ENCODE peak calls at places on chromosomes 4 and X, in four cellular contexts. H, F, J and Y are unnamed samples.

GRCh38 chr4:150002561-150002960 is 75.7 kb upstream of the DCLK2 start:
- DNase-seq in H (no peak), F (no peak), J (no peak), Y (no peak)

GRCh38 chrX:71615954-71616353 is 2.4 kb downstream of the CXCR3 start:
- DNase-seq in H (no peak), F (no peak), J (no peak), Y (no peak)

GRCh38 chr4:125132281-125132680 is 182.5 kb upstream of the FAT4 start:
- DNase-seq in H (no peak), F (no peak), J (no peak), Y (no peak)

GRCh38 chr4:165872443-165873297 is at the start of gene TLL1:
- DNase-seq in H (peak; percentile 23), F (peak; percentile 29), J (peak; percentile 22), Y (peak; percentile 49)

GRCh38 chr4:6619466-6620255 is 20.8 kb upstream of the MRFAP1 start:
- DNase-seq in H (peak; percentile 11), F (no peak), J (no peak), Y (no peak)

GRCh38 chr4:73067971-73068394 is 1.5 kb downstream of the COX18 start:
- DNase-seq in H (no peak), F (no peak), J (no peak), Y (no peak)

GRCh38 chrX:133273180-133273579 is 55.0 kb upstream of the TFDP3 start:
- DNase-seq in H (no peak), F (no peak), J (no peak), Y (no peak)

GRCh38 chr4:123616970-123617392 is 220.4 kb downstream of the SPRY1 start:
- DNase-seq in H (peak; percentile 34), F (peak; percentile 86), J (peak; percentile 94), Y (peak; percentile 92)

GRCh38 chr4:8304827-8305695 is 35.5 kb downstream of the HTRA3 start:
- DNase-seq in H (no peak), F (no peak), J (no peak), Y (no peak)

GRCh38 chrX:72381439-72382198 is 75.9 kb upstream of the CITED1 start:
- DNase-seq in H (no peak), F (no peak), J (peak; percentile 10), Y (no peak)

GRCh38 chr4:8760561-8760960 is 111.1 kb downstream of the HMX1 start:
- DNase-seq in H (no peak), F (no peak), J (no peak), Y (no peak)

GRCh38 chr4:92254767-92255442 is 48.9 kb upstream of the GRID2 start:
- DNase-seq in H (no peak), F (no peak), J (no peak), Y (no peak)

GRCh38 chr4:14961292-14961691 is 41.0 kb upstream of the CPEB2 start:
- DNase-seq in H (no peak), F (no peak), J (no peak), Y (no peak)

GRCh38 chrX:9071031-9071650 is 37.2 kb upstream of the FAM9B start:
- DNase-seq in H (no peak), F (no peak), J (peak; percentile 1), Y (no peak)

GRCh38 chr4:172726001-172726423 is 442.6 kb upstream of the GALNT7 start:
- DNase-seq in H (no peak), F (no peak), J (no peak), Y (no peak)

GRCh38 chr4:7829687-7830580 is 109.7 kb downstream of the AFAP1 start:
- DNase-seq in H (no peak), F (no peak), J (no peak), Y (no peak)

GRCh38 chr4:138199568-138200235 is 42.4 kb downstream of the SLC7A11 start:
- DNase-seq in H (no peak), F (no peak), J (no peak), Y (no peak)

GRCh38 chrX:130772313-130773140 is 130.5 kb downstream of the ENOX2 start:
- DNase-seq in H (peak; percentile 19), F (no peak), J (peak; percentile 70), Y (peak; percentile 11)

GRCh38 chr4:109930469-109930868 is 17.8 kb downstream of the EGF start:
- DNase-seq in H (no peak), F (no peak), J (no peak), Y (no peak)

GRCh38 chrX:2490634-2491033 is 10.1 kb downstream of the DHRSX start:
- DNase-seq in H (no peak), F (no peak), J (no peak), Y (no peak)

GRCh38 chr4:74032064-74032463 is 6.4 kb downstream of the CXCL3 start:
- DNase-seq in H (no peak), F (peak; percentile 25), J (peak; percentile 18), Y (peak; percentile 4)

GRCh38 chrX:56499372-56499771 is 64.1 kb upstream of the UBQLN2 start:
- DNase-seq in H (no peak), F (no peak), J (no peak), Y (no peak)

GRCh38 chr4:110683600-110683999 is 60.7 kb upstream of the PITX2 start:
- DNase-seq in H (no peak), F (no peak), J (no peak), Y (no peak)

GRCh38 chrX:46953137-46953527 is 40.9 kb downstream of the JADE3 start:
- DNase-seq in H (no peak), F (no peak), J (no peak), Y (no peak)

GRCh38 chr4:69894221-69894620 is 34.3 kb upstream of the SULT1E1 start:
- DNase-seq in H (no peak), F (no peak), J (no peak), Y (no peak)

GRCh38 chrX:18983711-18984380 is at the start of gene PHKA2:
- DNase-seq in H (peak; percentile 83), F (peak; percentile 51), J (peak; percentile 61), Y (no peak)

GRCh38 chr4:151771664-151772063 is 10.9 kb upstream of the GATB start:
- DNase-seq in H (no peak), F (no peak), J (no peak), Y (no peak)

GRCh38 chr4:123299212-123299651 is 97.4 kb upstream of the SPRY1 start:
- DNase-seq in H (no peak), F (no peak), J (peak; percentile 66), Y (peak; percentile 65)

GRCh38 chrX:87728024-87728423 is 210.4 kb downstream of the KLHL4 start:
- DNase-seq in H (no peak), F (no peak), J (no peak), Y (no peak)

GRCh38 chr4:139907001-139907809 is 241.6 kb downstream of the MGST2 start:
- DNase-seq in H (no peak), F (no peak), J (no peak), Y (no peak)

GRCh38 chr4:108649863-108650211 is 562 bp upstream of the OSTC start:
- DNase-seq in H (no peak), F (no peak), J (no peak), Y (no peak)

GRCh38 chr4:53015681-53016080 is 153.6 kb downstream of the RASL11B start:
- DNase-seq in H (peak; percentile 36), F (peak; percentile 38), J (peak; percentile 73), Y (peak; percentile 32)
- H3K4me1 ChIP-seq in H (peaks cover 51% of the 10 kb centered on the region), F (peaks cover 16% of the 10 kb centered on the region), J (peaks cover 4% of the 10 kb centered on the region), Y (peaks cover 27% of the 10 kb centered on the region)

DNA sequence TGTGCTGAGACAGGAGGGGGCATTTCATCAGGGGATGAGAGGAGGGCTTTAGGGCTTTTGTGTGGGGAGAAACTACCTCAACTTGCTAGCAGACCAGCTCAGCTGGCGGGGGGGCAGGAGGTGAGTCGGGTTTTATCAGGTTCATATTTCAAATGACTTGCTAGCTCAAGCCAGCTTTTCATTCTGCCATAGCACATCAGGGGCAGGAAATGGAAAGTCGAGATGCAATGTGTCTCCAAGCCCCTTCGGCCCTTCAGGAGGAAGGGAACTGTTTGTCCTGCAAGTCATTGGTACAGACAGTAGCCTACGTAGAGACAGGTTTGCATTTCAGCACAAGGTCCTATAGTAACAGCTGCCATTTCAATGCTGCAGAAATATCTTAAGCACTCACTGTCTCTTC is 194.1 kb downstream of the PTTG2 start:
- DNase-seq in H (no peak), F (no peak), J (no peak), Y (no peak)
- H3K4me1 ChIP-seq in H (peaks cover 15% of the 10 kb centered on the region), F (peaks cover 27% of the 10 kb centered on the region), J (peaks cover 1% of the 10 kb centered on the region), Y (no peaks in the 10 kb centered on the region)

GRCh38 chrX:40521868-40522450 is 58.8 kb upstream of the ATP6AP2 start:
- DNase-seq in H (no peak), F (peak; percentile 39), J (no peak), Y (no peak)
- H3K4me1 ChIP-seq in H (no peaks in the 10 kb centered on the region), F (no peaks in the 10 kb centered on the region), J (no peaks in the 10 kb centered on the region), Y (no peaks in the 10 kb centered on the region)

GRCh38 chr4:159383569-159383934 is 280.7 kb downstream of the RAPGEF2 start:
- DNase-seq in H (no peak), F (no peak), J (no peak), Y (no peak)

GRCh38 chr4:159382875-159383568 is 280.1 kb downstream of the RAPGEF2 start:
- DNase-seq in H (no peak), F (no peak), J (peak; percentile 83), Y (peak; percentile 93)

GRCh38 chr4:159384619-159385018 is 281.7 kb downstream of the RAPGEF2 start:
- DNase-seq in H (no peak), F (no peak), J (no peak), Y (peak; percentile 38)

GRCh38 chr4:159386620-159387019 is 283.7 kb downstream of the RAPGEF2 start:
- DNase-seq in H (no peak), F (no peak), J (no peak), Y (no peak)

GRCh38 chr4:159384017-159384416 is 281.1 kb downstream of the RAPGEF2 start:
- DNase-seq in H (no peak), F (no peak), J (no peak), Y (no peak)
- H3K4me1 ChIP-seq in H (peaks cover 13% of the 10 kb centered on the region), F (no peaks in the 10 kb centered on the region), J (no peaks in the 10 kb centered on the region), Y (peaks cover 26% of the 10 kb centered on the region)

GRCh38 chr4:168854216-168854921 is 155.7 kb downstream of the CBR4 start:
- DNase-seq in H (no peak), F (peak; percentile 30), J (no peak), Y (no peak)

GRCh38 chr4:168857009-168857408 is 153.0 kb downstream of the CBR4 start:
- DNase-seq in H (no peak), F (no peak), J (no peak), Y (no peak)

GRCh38 chr4:168853770-168854169 is 156.3 kb downstream of the CBR4 start:
- DNase-seq in H (no peak), F (no peak), J (no peak), Y (no peak)

GRCh38 chr4:168857546-168858314 is 152.3 kb downstream of the CBR4 start:
- DNase-seq in H (no peak), F (peak; percentile 32), J (peak; percentile 75), Y (no peak)

GRCh38 chr4:168856312-168856711 is 153.7 kb downstream of the CBR4 start:
- DNase-seq in H (no peak), F (no peak), J (peak; percentile 97), Y (no peak)
- H3K4me1 ChIP-seq in H (peaks cover 26% of the 10 kb centered on the region), F (peaks cover 60% of the 10 kb centered on the region), J (peaks cover 19% of the 10 kb centered on the region), Y (peaks cover 15% of the 10 kb centered on the region)

GRCh38 chr4:98519268-98519993 is 139.0 kb downstream of the TSPAN5 start:
- DNase-seq in H (no peak), F (no peak), J (peak; percentile 33), Y (no peak)
- H3K4me1 ChIP-seq in H (peaks cover 83% of the 10 kb centered on the region), F (no peaks in the 10 kb centered on the region), J (peaks cover 22% of the 10 kb centered on the region), Y (peaks cover 31% of the 10 kb centered on the region)

GRCh38 chr4:101183658-101184373 is 163.5 kb downstream of the PPP3CA start:
- DNase-seq in H (no peak), F (no peak), J (no peak), Y (no peak)
- H3K4me1 ChIP-seq in H (peaks cover 4% of the 10 kb centered on the region), F (no peaks in the 10 kb centered on the region), J (no peaks in the 10 kb centered on the region), Y (peaks cover 21% of the 10 kb centered on the region)